ENCODE peak calls at places on chromosomes 4 and X, in four cellular contexts. One of them, this sample, is unnamed.

GRCh38 chrX:35276115-35276514 is 333.5 kb downstream of the FAM47B start:
- DNase-seq in substantia nigra: no peak
- DNase-seq in small intestine: no peak
- DNase-seq in A549: no peak
- DNase-seq in this sample: no peak

GRCh38 chr4:16461362-16461761 is 235.1 kb upstream of the TAPT1 start:
- DNase-seq in substantia nigra: no peak
- DNase-seq in small intestine: no peak
- DNase-seq in A549: no peak
- DNase-seq in this sample: no peak

GRCh38 chrX:55008571-55009358 is 8.6 kb downstream of the APEX2 start:
- DNase-seq in small intestine: no peak
- DNase-seq in A549: peak
- DNase-seq in substantia nigra: no peak
- DNase-seq in this sample: no peak

GRCh38 chrX:39577206-39577605 is 520.6 kb downstream of the BCOR start:
- DNase-seq in small intestine: no peak
- DNase-seq in substantia nigra: no peak
- DNase-seq in A549: no peak
- DNase-seq in this sample: no peak

GRCh38 chrX:133444952-133445831 is 29.9 kb upstream of the GPC4 start:
- DNase-seq in substantia nigra: no peak
- DNase-seq in A549: peak
- DNase-seq in small intestine: peak
- DNase-seq in this sample: no peak

GRCh38 chr4:134201216-134202098 is at the start of gene PABPC4L:
- DNase-seq in A549: peak
- DNase-seq in small intestine: no peak
- DNase-seq in substantia nigra: no peak
- DNase-seq in this sample: no peak

GRCh38 chr4:15682340-15682725 is 706 bp downstream of the FAM200B start:
- DNase-seq in A549: no peak
- DNase-seq in small intestine: no peak
- DNase-seq in substantia nigra: no peak
- DNase-seq in this sample: no peak

GRCh38 chr4:81599646-81600231 is 128.0 kb upstream of the RASGEF1B start:
- DNase-seq in substantia nigra: no peak
- DNase-seq in A549: no peak
- DNase-seq in small intestine: no peak
- DNase-seq in this sample: no peak

GRCh38 chr4:16443504-16444088 is 217.3 kb upstream of the TAPT1 start:
- DNase-seq in substantia nigra: no peak
- DNase-seq in A549: peak
- DNase-seq in small intestine: peak
- DNase-seq in this sample: no peak

GRCh38 chr4:80133240-80133783 is 60.3 kb upstream of the ANTXR2 start:
- DNase-seq in A549: no peak
- DNase-seq in substantia nigra: no peak
- DNase-seq in small intestine: no peak
- DNase-seq in this sample: no peak

GRCh38 chrX:3295731-3296130 is 50.7 kb downstream of the MXRA5 start:
- DNase-seq in small intestine: peak
- DNase-seq in substantia nigra: no peak
- DNase-seq in A549: peak
- DNase-seq in this sample: no peak

GRCh38 chrX:8868906-8869305 is 67.7 kb upstream of the FAM9A start:
- DNase-seq in A549: no peak
- DNase-seq in substantia nigra: no peak
- DNase-seq in small intestine: no peak
- DNase-seq in this sample: no peak

GRCh38 chrX:8870411-8870810 is 69.2 kb upstream of the FAM9A start:
- DNase-seq in substantia nigra: no peak
- DNase-seq in small intestine: no peak
- DNase-seq in A549: no peak
- DNase-seq in this sample: no peak

GRCh38 chrX:8868070-8868795 is 67.0 kb upstream of the FAM9A start:
- DNase-seq in A549: peak
- DNase-seq in small intestine: no peak
- DNase-seq in substantia nigra: no peak
- DNase-seq in this sample: no peak

GRCh38 chrX:8869812-8870211 is 68.6 kb upstream of the FAM9A start:
- DNase-seq in small intestine: no peak
- DNase-seq in substantia nigra: no peak
- DNase-seq in A549: no peak
- DNase-seq in this sample: no peak

GRCh38 chrX:8867454-8867853 is 66.3 kb upstream of the FAM9A start:
- DNase-seq in A549: no peak
- DNase-seq in small intestine: no peak
- DNase-seq in substantia nigra: no peak
- DNase-seq in this sample: no peak
- H3K27ac ChIP-seq in A549: peak
- H3K27ac ChIP-seq in small intestine: no peak
- H3K27ac ChIP-seq in substantia nigra: no peak
- H3K27ac ChIP-seq in this sample: no peak

DNA sequence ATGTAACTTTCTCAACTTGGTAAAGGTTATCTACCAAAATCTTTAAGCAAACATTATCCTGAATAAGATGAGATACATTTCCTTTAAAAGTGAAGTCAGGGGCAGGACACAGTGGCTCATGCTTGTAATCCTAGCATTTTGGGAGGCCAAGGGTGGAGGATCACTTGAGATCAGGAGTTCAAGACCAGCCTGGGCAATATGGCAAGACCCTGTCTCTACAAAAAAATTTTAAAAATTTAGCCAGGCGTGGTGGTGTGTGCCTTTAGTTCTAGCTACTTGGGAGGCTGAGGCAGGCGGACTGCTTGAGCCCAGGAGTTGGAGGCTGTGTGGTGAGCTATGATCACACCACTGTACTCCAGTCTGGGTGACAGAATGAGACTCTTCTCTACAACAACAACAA is 5.0 kb downstream of the DCAF16 start:
- DNase-seq in A549: no peak
- DNase-seq in substantia nigra: no peak
- DNase-seq in small intestine: no peak
- DNase-seq in this sample: no peak
- H3K27ac ChIP-seq in A549: no peak
- H3K27ac ChIP-seq in substantia nigra: no peak
- H3K27ac ChIP-seq in small intestine: no peak
- H3K27ac ChIP-seq in this sample: no peak

DNA sequence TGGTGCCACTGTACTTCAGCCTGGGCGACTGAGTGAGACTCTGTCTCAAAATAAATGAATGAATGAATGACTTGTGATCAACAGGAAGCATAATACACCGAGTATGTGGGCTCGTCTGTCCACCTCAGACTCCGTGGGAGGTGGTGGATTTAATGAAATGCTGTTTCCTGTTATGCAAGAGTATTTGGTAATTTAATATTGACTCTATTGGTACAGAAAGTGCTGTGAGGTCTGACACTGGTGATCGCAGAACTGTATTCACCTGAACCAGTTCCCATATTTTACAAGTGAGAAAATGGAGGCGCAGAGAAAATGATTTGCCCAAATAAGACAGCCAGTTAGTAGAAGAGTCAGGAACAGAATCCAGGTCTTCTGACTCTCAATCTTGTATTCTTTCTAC is 423.3 kb downstream of the RAPGEF2 start:
- DNase-seq in A549: no peak
- DNase-seq in small intestine: no peak
- DNase-seq in substantia nigra: no peak
- DNase-seq in this sample: no peak
- H3K27ac ChIP-seq in A549: no peak
- H3K27ac ChIP-seq in small intestine: no peak
- H3K27ac ChIP-seq in substantia nigra: no peak
- H3K27ac ChIP-seq in this sample: no peak

DNA sequence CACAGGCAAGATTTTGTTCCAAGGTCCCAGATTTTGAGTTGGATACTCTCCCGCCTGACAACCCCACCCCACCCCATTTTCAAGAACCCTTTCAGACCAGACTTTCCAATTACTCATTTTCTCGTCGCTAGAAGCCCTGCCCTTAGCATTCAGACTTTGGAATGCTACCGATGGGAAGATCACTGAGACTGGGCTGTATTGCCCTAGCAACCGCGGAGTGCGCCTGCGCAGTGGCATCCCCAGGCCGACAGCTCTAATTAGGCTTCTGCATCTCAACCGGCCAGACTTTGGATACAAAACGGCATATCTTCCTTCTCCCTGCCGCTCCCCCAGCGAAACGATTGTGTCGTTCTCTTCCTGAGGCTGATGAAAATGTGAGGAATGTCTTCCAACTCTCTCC is 3.4 kb downstream of the MAGEE2 start:
- DNase-seq in A549: no peak
- DNase-seq in substantia nigra: no peak
- DNase-seq in small intestine: no peak
- DNase-seq in this sample: peak
- H3K27ac ChIP-seq in A549: no peak
- H3K27ac ChIP-seq in substantia nigra: no peak
- H3K27ac ChIP-seq in small intestine: no peak
- H3K27ac ChIP-seq in this sample: no peak

GRCh38 chrX:1899841-1900240 is 285.0 kb downstream of the ASMT start:
- DNase-seq in small intestine: no peak
- DNase-seq in A549: no peak
- DNase-seq in substantia nigra: no peak
- DNase-seq in this sample: no peak
- H3K27ac ChIP-seq in small intestine: no peak
- H3K27ac ChIP-seq in A549: peak
- H3K27ac ChIP-seq in substantia nigra: no peak
- H3K27ac ChIP-seq in this sample: no peak

DNA sequence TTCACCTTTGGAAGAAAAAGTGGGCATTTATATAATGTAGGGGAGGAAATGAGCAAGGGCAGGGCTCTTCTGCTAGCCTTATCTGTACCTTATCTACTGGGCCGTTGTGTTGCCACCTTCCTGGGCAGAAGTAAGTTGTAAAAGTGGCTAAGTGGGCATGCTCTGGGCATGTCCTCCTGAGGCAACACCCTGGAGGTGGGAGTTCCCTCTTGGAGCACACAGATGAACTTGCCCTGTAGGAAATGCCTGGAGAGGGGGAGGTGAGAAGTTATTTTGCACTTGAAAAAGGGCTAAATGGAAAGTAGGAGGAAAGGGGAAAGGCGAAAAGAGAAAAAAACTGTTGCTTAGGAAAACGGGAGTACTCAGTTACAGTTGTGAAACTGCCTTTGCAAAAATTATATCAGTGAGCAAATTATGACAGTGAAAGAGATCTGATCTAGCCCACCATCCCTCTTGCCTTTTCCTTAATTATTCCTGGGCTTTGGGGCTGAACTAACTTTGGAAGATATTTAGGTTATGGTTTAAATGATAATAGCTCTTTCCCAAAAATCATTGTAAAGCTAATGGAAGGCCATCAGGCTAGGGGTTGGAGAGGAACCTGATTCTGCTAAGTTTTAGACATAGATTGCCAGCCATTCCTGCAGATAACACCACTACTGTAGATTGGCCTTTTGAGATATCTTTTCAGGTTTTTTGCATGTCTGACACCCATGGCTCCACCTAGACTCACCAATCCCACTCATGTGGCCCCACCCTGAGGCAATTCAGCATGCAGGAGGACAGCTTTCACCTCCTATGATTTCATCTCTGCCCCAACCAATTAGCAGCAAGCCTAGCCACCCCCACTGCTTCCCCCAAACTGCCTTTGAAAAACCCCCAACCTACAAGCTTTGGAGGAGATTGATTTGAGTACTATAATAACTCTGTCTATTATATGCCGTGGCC is 20.5 kb upstream of the ZNF81 start:
- DNase-seq in substantia nigra: no peak
- DNase-seq in small intestine: peak
- DNase-seq in A549: peak
- DNase-seq in this sample: no peak
- H3K27ac ChIP-seq in substantia nigra: no peak
- H3K27ac ChIP-seq in small intestine: no peak
- H3K27ac ChIP-seq in A549: peak
- H3K27ac ChIP-seq in this sample: no peak

GRCh38 chrX:24658421-24658820 is 11.3 kb upstream of the PCYT1B start:
- DNase-seq in substantia nigra: no peak
- DNase-seq in small intestine: no peak
- DNase-seq in A549: no peak
- DNase-seq in this sample: no peak
- H3K27ac ChIP-seq in substantia nigra: no peak
- H3K27ac ChIP-seq in small intestine: no peak
- H3K27ac ChIP-seq in A549: no peak
- H3K27ac ChIP-seq in this sample: no peak

GRCh38 chr4:109043286-109043685 is 259.2 kb downstream of the COL25A1 start:
- DNase-seq in A549: no peak
- DNase-seq in substantia nigra: no peak
- DNase-seq in small intestine: no peak
- DNase-seq in this sample: no peak

GRCh38 chr4:109044446-109044845 is 258.0 kb downstream of the COL25A1 start:
- DNase-seq in A549: no peak
- DNase-seq in small intestine: peak
- DNase-seq in substantia nigra: no peak
- DNase-seq in this sample: no peak

GRCh38 chr4:109049926-109050325 is 252.5 kb downstream of the COL25A1 start:
- DNase-seq in A549: no peak
- DNase-seq in small intestine: no peak
- DNase-seq in substantia nigra: no peak
- DNase-seq in this sample: no peak

GRCh38 chr4:109051054-109051453 is 251.4 kb downstream of the COL25A1 start:
- DNase-seq in A549: no peak
- DNase-seq in substantia nigra: no peak
- DNase-seq in small intestine: no peak
- DNase-seq in this sample: no peak

DNA sequence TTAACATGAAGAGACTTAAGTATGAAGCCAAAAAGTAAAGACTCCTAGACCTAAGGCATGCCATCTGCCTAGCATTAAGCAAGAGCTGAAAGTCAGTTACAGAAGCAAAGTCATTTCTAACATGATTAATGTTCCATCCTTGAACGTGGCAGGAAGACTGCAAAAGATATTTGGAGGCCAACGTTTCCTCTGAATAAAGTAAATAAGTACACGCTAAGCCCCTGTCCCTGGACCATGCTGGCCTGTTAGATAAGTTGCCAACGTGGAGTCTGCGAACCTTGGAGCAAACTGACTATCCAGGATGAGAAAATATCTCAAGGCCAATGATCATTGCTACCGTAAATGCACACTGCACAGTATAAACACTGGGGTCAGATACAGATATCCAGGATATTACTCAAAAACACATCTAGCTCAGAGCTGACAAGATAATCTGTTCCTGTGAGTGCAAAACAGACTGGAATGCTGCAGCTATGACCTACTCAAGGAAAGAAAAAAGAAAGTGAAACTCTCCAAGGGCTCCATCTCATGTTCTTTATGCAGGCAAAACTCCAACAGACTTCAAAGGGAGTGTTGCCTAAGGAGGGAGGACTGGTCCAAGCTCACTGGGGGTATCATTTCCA is 255.8 kb downstream of the COL25A1 start:
- DNase-seq in small intestine: peak
- DNase-seq in A549: no peak
- DNase-seq in substantia nigra: no peak
- DNase-seq in this sample: no peak
- H3K27ac ChIP-seq in small intestine: no peak
- H3K27ac ChIP-seq in A549: no peak
- H3K27ac ChIP-seq in substantia nigra: no peak
- H3K27ac ChIP-seq in this sample: no peak

GRCh38 chr4:126038492-126039236 is 723.9 kb downstream of the FAT4 start:
- DNase-seq in small intestine: no peak
- DNase-seq in A549: no peak
- DNase-seq in substantia nigra: no peak
- DNase-seq in this sample: no peak
- H3K27ac ChIP-seq in small intestine: no peak
- H3K27ac ChIP-seq in A549: no peak
- H3K27ac ChIP-seq in substantia nigra: no peak
- H3K27ac ChIP-seq in this sample: no peak

This sample was measured in caudate nucleus.